ENCODE peak calls at places on chromosomes 1 and 21, in seven cellular contexts. K is K562, F is HepG2, G is H1, D is SK-N-SH, S is HCT116, I is GM12878. J is an unnamed sample.

GRCh38 chr1:31372961-31373896 is at the start of gene FABP3:
- DNase-seq in F (peak; percentile 71), G (peak; percentile 85), I (no peak), K (peak; percentile 85), S (no peak), D (peak; percentile 68), J (no peak)

GRCh38 chr1:210025870-210026269 is 87.9 kb downstream of the SYT14 start:
- DNase-seq in D (no peak), S (no peak), G (no peak), K (no peak), F (no peak), I (no peak), J (no peak)

GRCh38 chr1:25799758-25800537 is at the start of gene SELENON:
- DNase-seq in G (no peak), I (no peak), K (peak; percentile 95), S (no peak), D (peak; percentile 97), F (peak; percentile 20), J (no peak)

GRCh38 chr21:44780767-44781459 is 20.7 kb downstream of the UBE2G2 start:
- DNase-seq in S (no peak), D (no peak), G (no peak), F (no peak), I (no peak), K (no peak), J (no peak)

GRCh38 chr21:42653492-42654061 is at the start of gene PDE9A:
- DNase-seq in I (no peak), F (no peak), S (no peak), D (peak; percentile 90), G (no peak), K (peak; percentile 82), J (no peak)

GRCh38 chr1:192831706-192832355 is 23.0 kb downstream of the RGS2 start:
- DNase-seq in D (no peak), K (no peak), F (no peak), S (no peak), G (no peak), I (no peak), J (no peak)

GRCh38 chr21:44407493-44407892 is 47.8 kb upstream of the LRRC3 start:
- DNase-seq in I (no peak), D (peak; percentile 2), G (no peak), K (no peak), S (no peak), F (no peak), J (no peak)

GRCh38 chr1:215082532-215083407 is at the start of gene KCNK2:
- DNase-seq in I (no peak), G (no peak), K (no peak), F (no peak), S (no peak), D (peak; percentile 70), J (no peak)

GRCh38 chr1:36885537-36886441 is 148.5 kb downstream of the GRIK3 start:
- DNase-seq in S (no peak), K (no peak), F (no peak), G (no peak), I (no peak), D (peak; percentile 81), J (no peak)

DNA sequence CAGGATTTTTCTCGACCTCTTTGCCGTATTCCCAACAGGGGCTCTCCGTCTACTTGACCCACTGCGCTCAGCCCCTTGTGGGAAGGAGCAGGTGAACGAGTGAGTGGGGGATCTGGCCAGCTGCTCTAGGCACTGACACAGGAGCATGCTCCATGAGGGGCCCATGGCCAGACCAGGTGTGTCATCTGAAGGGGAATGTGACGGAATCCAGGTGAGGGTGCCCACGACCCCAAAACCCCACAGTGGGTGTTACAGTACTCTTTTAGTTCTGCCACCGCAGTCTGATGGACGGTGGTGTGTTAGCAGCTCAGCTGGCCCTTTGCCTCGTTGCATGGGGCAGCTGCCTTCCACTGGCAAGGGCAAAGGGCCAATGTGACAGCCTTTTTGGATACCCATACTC is 601.4 kb upstream of the NCAM2 start:
- DNase-seq in S (no peak), I (no peak), F (no peak), D (no peak), K (no peak), G (no peak), J (no peak)
- TF ChIP-seq SIN3A in S (no peak), I (no peak), F (no peak), D (no peak), K (no peak), G (no peak), J (no peak)

GRCh38 chr1:200233393-200233792 is 176.4 kb downstream of the ZNF281 start:
- DNase-seq in G (no peak), D (no peak), F (no peak), K (no peak), S (no peak), I (no peak), J (no peak)
- TF ChIP-seq SIN3A in G (no peak), D (no peak), F (no peak), K (no peak), S (no peak), I (no peak), J (no peak)

GRCh38 chr1:47439151-47440051 is 1.6 kb downstream of the FOXD2 start:
- DNase-seq in K (no peak), S (no peak), G (no peak), I (no peak), D (peak; percentile 50), F (no peak), J (no peak)

GRCh38 chr1:47436979-47437517 is 796 bp upstream of the FOXD2 start:
- DNase-seq in K (no peak), D (peak; percentile 51), I (no peak), S (no peak), F (no peak), G (no peak), J (no peak)

GRCh38 chr1:47438321-47439150 is 692 bp downstream of the FOXD2 start:
- DNase-seq in G (no peak), F (no peak), K (peak; percentile 72), D (no peak), S (no peak), I (no peak), J (no peak)

GRCh38 chr1:47436304-47436978 is 1.4 kb upstream of the FOXD2 start:
- DNase-seq in I (peak; percentile 45), F (peak; percentile 55), G (peak; percentile 58), D (peak; percentile 87), K (peak; percentile 78), S (peak; percentile 32), J (peak; percentile 78)

DNA sequence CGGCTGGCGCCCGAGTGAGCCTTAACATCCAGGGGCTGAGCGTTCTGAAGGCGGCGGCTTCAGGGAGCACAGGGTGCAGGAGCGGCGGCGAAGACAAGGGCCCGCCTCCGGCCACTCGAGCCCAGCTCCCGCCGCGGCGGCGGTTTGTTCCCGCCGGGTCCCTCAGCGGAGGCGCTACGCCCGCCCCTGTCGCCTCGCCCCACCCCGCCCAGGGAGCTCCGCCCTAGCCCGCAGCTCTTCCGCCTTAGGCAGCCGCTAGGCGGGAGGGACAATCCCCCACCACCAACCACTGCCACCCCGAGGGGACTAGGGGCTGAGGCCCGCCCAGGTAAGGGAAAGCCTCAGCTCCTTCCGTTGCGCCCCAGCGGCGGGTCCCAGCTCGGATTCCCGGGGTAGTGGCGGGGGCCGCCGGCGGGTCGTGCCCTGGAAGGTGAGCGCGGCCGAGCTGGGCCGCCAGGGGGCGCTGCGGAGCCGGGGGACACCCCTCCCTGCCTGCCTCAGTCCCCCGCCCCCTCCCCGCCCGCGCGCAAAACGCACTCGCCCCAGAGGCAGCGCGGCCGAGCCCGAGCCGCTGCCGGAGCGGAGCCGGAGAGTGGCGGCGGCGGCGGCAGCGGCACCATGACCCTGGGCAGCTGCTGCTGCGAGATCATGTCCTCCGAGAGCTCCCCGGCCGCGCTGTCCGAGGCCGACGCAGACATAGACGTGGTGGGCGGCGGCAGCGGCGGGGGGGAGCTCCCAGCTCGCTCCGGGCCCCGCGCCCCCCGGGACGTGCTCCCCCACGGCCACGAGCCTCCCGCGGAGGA is at the start of gene FOXD2:
- DNase-seq in D (peak; percentile 96), S (peak; percentile 79), K (peak; percentile 97), F (peak; percentile 73), I (peak; percentile 59), G (peak; percentile 61), J (peak; percentile 57)
- TF ChIP-seq SIN3A in D (no peak), S (peak; percentile 52), K (no peak), F (peak; percentile 5), I (peak; percentile 44), G (no peak), J (no peak)

GRCh38 chr1:212671342-212672031 is 28.2 kb downstream of the BATF3 start:
- DNase-seq in S (no peak), F (no peak), K (no peak), G (no peak), D (peak; percentile 40), I (no peak), J (no peak)
- TF ChIP-seq SIN3A in S (no peak), F (no peak), K (no peak), G (no peak), D (no peak), I (no peak), J (no peak)

DNA sequence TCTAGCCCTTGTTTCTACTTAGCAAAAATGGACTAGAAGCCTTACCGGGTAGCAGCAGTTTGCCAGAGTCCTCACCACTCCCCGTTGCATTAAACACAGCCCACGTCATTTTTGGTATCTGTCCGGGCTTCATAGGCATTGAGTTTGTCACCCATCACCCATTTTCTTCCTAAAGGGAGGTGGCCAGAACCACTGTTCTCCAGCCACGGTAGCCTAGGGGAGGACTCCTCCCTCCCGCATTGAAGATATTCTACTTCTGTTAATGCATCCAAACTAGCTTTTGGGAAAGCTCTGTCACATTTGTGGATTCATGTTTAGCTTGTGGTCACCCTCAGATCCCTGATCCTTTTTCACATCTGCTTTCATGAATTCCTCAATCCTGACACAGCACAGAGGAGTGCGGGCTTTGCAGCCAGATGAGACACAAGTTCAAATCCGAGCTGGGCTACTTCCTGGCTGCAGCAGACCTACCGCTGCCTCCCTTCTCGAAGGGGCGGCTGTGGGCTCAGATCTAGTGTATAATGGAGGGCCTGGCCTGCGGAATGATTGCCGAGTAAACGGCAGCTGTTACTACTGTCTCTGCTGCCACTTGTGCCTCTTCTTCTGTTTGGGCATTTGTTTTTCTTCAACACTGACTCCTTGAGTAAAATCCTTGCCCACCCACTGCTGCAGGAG is 63.2 kb upstream of the EFHD2 start:
- DNase-seq in K (no peak), G (no peak), I (no peak), F (no peak), D (no peak), S (no peak), J (no peak)
- TF ChIP-seq SIN3A in K (no peak), G (no peak), I (no peak), F (no peak), D (no peak), S (no peak), J (no peak)

DNA sequence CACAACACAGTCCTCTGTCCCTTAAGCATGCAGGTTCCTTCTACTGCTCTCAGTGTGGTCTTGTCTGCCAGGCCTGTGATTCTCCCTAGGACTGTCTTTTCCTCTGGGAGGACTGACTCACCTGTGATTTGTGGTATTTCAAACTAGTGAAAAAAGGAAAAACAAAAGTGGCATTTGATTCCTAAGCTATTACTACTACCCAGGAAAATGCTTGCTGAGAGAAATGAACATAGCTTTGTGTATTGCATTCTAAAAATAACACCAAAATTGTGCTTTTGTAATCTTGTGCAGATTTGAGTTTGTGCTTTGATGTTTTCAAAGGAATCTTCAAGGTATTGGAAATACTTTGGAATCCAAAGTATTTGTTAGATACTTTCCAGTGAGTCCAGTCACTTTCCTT is 57.0 kb downstream of the GPR161 start:
- DNase-seq in D (no peak), F (no peak), S (peak; percentile 56), I (no peak), K (no peak), G (no peak), J (no peak)
- TF ChIP-seq SIN3A in D (no peak), F (no peak), S (peak; percentile 39), I (no peak), K (no peak), G (no peak), J (no peak)